ENCODE peak calls at places on chromosomes 13 and 19, in nine cellular contexts. One of them, this sample, is unnamed.

GRCh38 chr19:36837525-36837901 is 674 bp downstream of the ZNF790 start:
- DNase-seq in activated CD4-positive, alpha-beta T cell treated with anti-CD3 and anti-CD28 coated beads, Interleukin-2, amount 10 ng/mL, durations not matched to agents 7 days and 5 days: no peak
- DNase-seq in left kidney: no peak
- DNase-seq in activated CD8-positive, alpha-beta T cell treated with anti-CD3 and anti-CD28 coated beads, Interleukin-2, amount 10 ng/mL, durations not matched to agents 7 days and 5 days: no peak
- DNase-seq in choroid plexus epithelial cell: peak
- DNase-seq in RPMI8226: no peak
- DNase-seq in anterior cingulate cortex: no peak
- DNase-seq in AG04449: no peak
- DNase-seq in left ventricle myocardium superior: no peak
- DNase-seq in this sample: no peak

GRCh38 chr19:50893047-50893737 is 18.0 kb downstream of the KLK4 start:
- DNase-seq in anterior cingulate cortex: no peak
- DNase-seq in left ventricle myocardium superior: no peak
- DNase-seq in activated CD8-positive, alpha-beta T cell treated with anti-CD3 and anti-CD28 coated beads, Interleukin-2, amount 10 ng/mL, durations not matched to agents 7 days and 5 days: no peak
- DNase-seq in choroid plexus epithelial cell: no peak
- DNase-seq in left kidney: no peak
- DNase-seq in AG04449: no peak
- DNase-seq in activated CD4-positive, alpha-beta T cell treated with anti-CD3 and anti-CD28 coated beads, Interleukin-2, amount 10 ng/mL, durations not matched to agents 7 days and 5 days: no peak
- DNase-seq in RPMI8226: peak
- DNase-seq in this sample: no peak

GRCh38 chr13:74767031-74767430 is 632.8 kb upstream of the KLF12 start:
- DNase-seq in AG04449: no peak
- DNase-seq in activated CD4-positive, alpha-beta T cell treated with anti-CD3 and anti-CD28 coated beads, Interleukin-2, amount 10 ng/mL, durations not matched to agents 7 days and 5 days: no peak
- DNase-seq in left kidney: no peak
- DNase-seq in left ventricle myocardium superior: no peak
- DNase-seq in choroid plexus epithelial cell: peak
- DNase-seq in activated CD8-positive, alpha-beta T cell treated with anti-CD3 and anti-CD28 coated beads, Interleukin-2, amount 10 ng/mL, durations not matched to agents 7 days and 5 days: no peak
- DNase-seq in RPMI8226: no peak
- DNase-seq in anterior cingulate cortex: no peak
- DNase-seq in this sample: no peak

GRCh38 chr13:50224534-50224933 is 209.3 kb downstream of the KCNRG start:
- DNase-seq in anterior cingulate cortex: no peak
- DNase-seq in activated CD4-positive, alpha-beta T cell treated with anti-CD3 and anti-CD28 coated beads, Interleukin-2, amount 10 ng/mL, durations not matched to agents 7 days and 5 days: no peak
- DNase-seq in RPMI8226: no peak
- DNase-seq in left ventricle myocardium superior: no peak
- DNase-seq in AG04449: no peak
- DNase-seq in choroid plexus epithelial cell: peak
- DNase-seq in activated CD8-positive, alpha-beta T cell treated with anti-CD3 and anti-CD28 coated beads, Interleukin-2, amount 10 ng/mL, durations not matched to agents 7 days and 5 days: no peak
- DNase-seq in left kidney: no peak
- DNase-seq in this sample: no peak

GRCh38 chr19:47573076-47574026 is at the start of gene ZNF541:
- DNase-seq in activated CD4-positive, alpha-beta T cell treated with anti-CD3 and anti-CD28 coated beads, Interleukin-2, amount 10 ng/mL, durations not matched to agents 7 days and 5 days: peak
- DNase-seq in RPMI8226: no peak
- DNase-seq in anterior cingulate cortex: peak
- DNase-seq in AG04449: no peak
- DNase-seq in activated CD8-positive, alpha-beta T cell treated with anti-CD3 and anti-CD28 coated beads, Interleukin-2, amount 10 ng/mL, durations not matched to agents 7 days and 5 days: peak
- DNase-seq in left ventricle myocardium superior: peak
- DNase-seq in left kidney: peak
- DNase-seq in choroid plexus epithelial cell: peak
- DNase-seq in this sample: no peak

GRCh38 chr13:70668983-70669382 is 560.7 kb upstream of the KLHL1 start:
- DNase-seq in left kidney: no peak
- DNase-seq in activated CD8-positive, alpha-beta T cell treated with anti-CD3 and anti-CD28 coated beads, Interleukin-2, amount 10 ng/mL, durations not matched to agents 7 days and 5 days: no peak
- DNase-seq in RPMI8226: no peak
- DNase-seq in choroid plexus epithelial cell: peak
- DNase-seq in left ventricle myocardium superior: no peak
- DNase-seq in AG04449: no peak
- DNase-seq in activated CD4-positive, alpha-beta T cell treated with anti-CD3 and anti-CD28 coated beads, Interleukin-2, amount 10 ng/mL, durations not matched to agents 7 days and 5 days: no peak
- DNase-seq in anterior cingulate cortex: no peak
- DNase-seq in this sample: no peak

GRCh38 chr13:44299544-44299943 is 74.1 kb upstream of the SERP2 start:
- DNase-seq in activated CD4-positive, alpha-beta T cell treated with anti-CD3 and anti-CD28 coated beads, Interleukin-2, amount 10 ng/mL, durations not matched to agents 7 days and 5 days: no peak
- DNase-seq in anterior cingulate cortex: no peak
- DNase-seq in left kidney: no peak
- DNase-seq in left ventricle myocardium superior: no peak
- DNase-seq in choroid plexus epithelial cell: no peak
- DNase-seq in AG04449: no peak
- DNase-seq in activated CD8-positive, alpha-beta T cell treated with anti-CD3 and anti-CD28 coated beads, Interleukin-2, amount 10 ng/mL, durations not matched to agents 7 days and 5 days: no peak
- DNase-seq in RPMI8226: no peak
- DNase-seq in this sample: no peak

GRCh38 chr13:94928127-94928526 is 215.8 kb upstream of the SOX21 start:
- DNase-seq in left ventricle myocardium superior: no peak
- DNase-seq in activated CD8-positive, alpha-beta T cell treated with anti-CD3 and anti-CD28 coated beads, Interleukin-2, amount 10 ng/mL, durations not matched to agents 7 days and 5 days: no peak
- DNase-seq in RPMI8226: no peak
- DNase-seq in choroid plexus epithelial cell: no peak
- DNase-seq in left kidney: no peak
- DNase-seq in anterior cingulate cortex: no peak
- DNase-seq in activated CD4-positive, alpha-beta T cell treated with anti-CD3 and anti-CD28 coated beads, Interleukin-2, amount 10 ng/mL, durations not matched to agents 7 days and 5 days: no peak
- DNase-seq in AG04449: no peak
- DNase-seq in this sample: no peak

GRCh38 chr13:100063333-100063732 is 25.6 kb upstream of the PCCA start:
- DNase-seq in AG04449: no peak
- DNase-seq in anterior cingulate cortex: no peak
- DNase-seq in RPMI8226: no peak
- DNase-seq in left kidney: peak
- DNase-seq in left ventricle myocardium superior: no peak
- DNase-seq in activated CD8-positive, alpha-beta T cell treated with anti-CD3 and anti-CD28 coated beads, Interleukin-2, amount 10 ng/mL, durations not matched to agents 7 days and 5 days: no peak
- DNase-seq in choroid plexus epithelial cell: peak
- DNase-seq in activated CD4-positive, alpha-beta T cell treated with anti-CD3 and anti-CD28 coated beads, Interleukin-2, amount 10 ng/mL, durations not matched to agents 7 days and 5 days: no peak
- DNase-seq in this sample: no peak

GRCh38 chr13:44306401-44307192 is 67.0 kb upstream of the SERP2 start:
- DNase-seq in anterior cingulate cortex: peak
- DNase-seq in left kidney: peak
- DNase-seq in left ventricle myocardium superior: peak
- DNase-seq in activated CD4-positive, alpha-beta T cell treated with anti-CD3 and anti-CD28 coated beads, Interleukin-2, amount 10 ng/mL, durations not matched to agents 7 days and 5 days: no peak
- DNase-seq in AG04449: no peak
- DNase-seq in activated CD8-positive, alpha-beta T cell treated with anti-CD3 and anti-CD28 coated beads, Interleukin-2, amount 10 ng/mL, durations not matched to agents 7 days and 5 days: no peak
- DNase-seq in choroid plexus epithelial cell: peak
- DNase-seq in RPMI8226: no peak
- DNase-seq in this sample: peak

GRCh38 chr19:13764101-13764807 is at the start of gene MRI1:
- DNase-seq in AG04449: no peak
- DNase-seq in choroid plexus epithelial cell: peak
- DNase-seq in left ventricle myocardium superior: peak
- DNase-seq in activated CD4-positive, alpha-beta T cell treated with anti-CD3 and anti-CD28 coated beads, Interleukin-2, amount 10 ng/mL, durations not matched to agents 7 days and 5 days: peak
- DNase-seq in anterior cingulate cortex: peak
- DNase-seq in left kidney: peak
- DNase-seq in activated CD8-positive, alpha-beta T cell treated with anti-CD3 and anti-CD28 coated beads, Interleukin-2, amount 10 ng/mL, durations not matched to agents 7 days and 5 days: peak
- DNase-seq in RPMI8226: peak
- DNase-seq in this sample: peak

GRCh38 chr19:6045108-6045507 is 65.2 kb downstream of the RFX2 start:
- DNase-seq in left ventricle myocardium superior: no peak
- DNase-seq in activated CD4-positive, alpha-beta T cell treated with anti-CD3 and anti-CD28 coated beads, Interleukin-2, amount 10 ng/mL, durations not matched to agents 7 days and 5 days: no peak
- DNase-seq in left kidney: no peak
- DNase-seq in anterior cingulate cortex: no peak
- DNase-seq in choroid plexus epithelial cell: no peak
- DNase-seq in activated CD8-positive, alpha-beta T cell treated with anti-CD3 and anti-CD28 coated beads, Interleukin-2, amount 10 ng/mL, durations not matched to agents 7 days and 5 days: no peak
- DNase-seq in RPMI8226: no peak
- DNase-seq in AG04449: no peak
- DNase-seq in this sample: no peak

GRCh38 chr13:81929988-81930387 is 1589.1 kb upstream of the SPRY2 start:
- DNase-seq in choroid plexus epithelial cell: peak
- DNase-seq in activated CD4-positive, alpha-beta T cell treated with anti-CD3 and anti-CD28 coated beads, Interleukin-2, amount 10 ng/mL, durations not matched to agents 7 days and 5 days: no peak
- DNase-seq in AG04449: no peak
- DNase-seq in activated CD8-positive, alpha-beta T cell treated with anti-CD3 and anti-CD28 coated beads, Interleukin-2, amount 10 ng/mL, durations not matched to agents 7 days and 5 days: no peak
- DNase-seq in RPMI8226: peak
- DNase-seq in left kidney: peak
- DNase-seq in anterior cingulate cortex: no peak
- DNase-seq in left ventricle myocardium superior: no peak
- DNase-seq in this sample: peak

GRCh38 chr19:47330466-47330869 is 1.5 kb upstream of the C5AR2 start:
- DNase-seq in anterior cingulate cortex: peak
- DNase-seq in left ventricle myocardium superior: no peak
- DNase-seq in AG04449: no peak
- DNase-seq in left kidney: peak
- DNase-seq in activated CD4-positive, alpha-beta T cell treated with anti-CD3 and anti-CD28 coated beads, Interleukin-2, amount 10 ng/mL, durations not matched to agents 7 days and 5 days: no peak
- DNase-seq in RPMI8226: peak
- DNase-seq in choroid plexus epithelial cell: peak
- DNase-seq in activated CD8-positive, alpha-beta T cell treated with anti-CD3 and anti-CD28 coated beads, Interleukin-2, amount 10 ng/mL, durations not matched to agents 7 days and 5 days: no peak
- DNase-seq in this sample: no peak

GRCh38 chr13:103573446-103573845 is 507.2 kb upstream of the SLC10A2 start:
- DNase-seq in left kidney: no peak
- DNase-seq in anterior cingulate cortex: no peak
- DNase-seq in AG04449: no peak
- DNase-seq in RPMI8226: peak
- DNase-seq in activated CD8-positive, alpha-beta T cell treated with anti-CD3 and anti-CD28 coated beads, Interleukin-2, amount 10 ng/mL, durations not matched to agents 7 days and 5 days: no peak
- DNase-seq in left ventricle myocardium superior: no peak
- DNase-seq in activated CD4-positive, alpha-beta T cell treated with anti-CD3 and anti-CD28 coated beads, Interleukin-2, amount 10 ng/mL, durations not matched to agents 7 days and 5 days: no peak
- DNase-seq in choroid plexus epithelial cell: no peak
- DNase-seq in this sample: no peak